ENCODE peak calls at places on chromosomes 4 and X, in six cellular contexts. One of them, this sample, is unnamed.
A peak's percentile ranks its signal among the peaks of the same experiment; 100 is the strongest.

GRCh38 chrX:17792842-17793241 is 55.5 kb downstream of the SCML1 start:
- DNase-seq in prostate gland: peak; percentile 39
- DNase-seq in A549: no peak
- DNase-seq in H1: no peak
- DNase-seq in right lobe of liver: no peak
- DNase-seq in heart left ventricle: no peak
- DNase-seq in this sample: no peak

GRCh38 chr4:12507868-12508481 is 976.2 kb downstream of the RAB28 start:
- DNase-seq in A549: no peak
- DNase-seq in heart left ventricle: no peak
- DNase-seq in prostate gland: no peak
- DNase-seq in H1: no peak
- DNase-seq in right lobe of liver: no peak
- DNase-seq in this sample: no peak

GRCh38 chrX:87409113-87409841 is 108.3 kb upstream of the KLHL4 start:
- DNase-seq in heart left ventricle: peak; percentile 52
- DNase-seq in H1: no peak
- DNase-seq in A549: peak; percentile 78
- DNase-seq in prostate gland: no peak
- DNase-seq in right lobe of liver: no peak
- DNase-seq in this sample: no peak

GRCh38 chrX:46803140-46803539 is 33.7 kb upstream of the RP2 start:
- DNase-seq in prostate gland: no peak
- DNase-seq in right lobe of liver: no peak
- DNase-seq in A549: peak; percentile 55
- DNase-seq in H1: no peak
- DNase-seq in heart left ventricle: no peak
- DNase-seq in this sample: no peak

GRCh38 chrX:70592091-70592490 is 147.5 kb downstream of the DLG3 start:
- DNase-seq in right lobe of liver: no peak
- DNase-seq in heart left ventricle: no peak
- DNase-seq in prostate gland: no peak
- DNase-seq in A549: peak; percentile 55
- DNase-seq in H1: no peak
- DNase-seq in this sample: no peak

GRCh38 chr4:154329268-154329858 is 162.2 kb downstream of the DCHS2 start:
- DNase-seq in A549: peak; percentile 25
- DNase-seq in right lobe of liver: no peak
- DNase-seq in H1: no peak
- DNase-seq in heart left ventricle: peak; percentile 47
- DNase-seq in prostate gland: no peak
- DNase-seq in this sample: no peak

GRCh38 chr4:38805530-38806145 is 1.0 kb upstream of the TLR1 start:
- DNase-seq in A549: no peak
- DNase-seq in H1: no peak
- DNase-seq in prostate gland: no peak
- DNase-seq in heart left ventricle: no peak
- DNase-seq in right lobe of liver: no peak
- DNase-seq in this sample: peak; percentile 79

GRCh38 chr4:146032234-146032860 is 93.7 kb upstream of the ZNF827 start:
- DNase-seq in prostate gland: no peak
- DNase-seq in right lobe of liver: no peak
- DNase-seq in A549: no peak
- DNase-seq in H1: no peak
- DNase-seq in heart left ventricle: no peak
- DNase-seq in this sample: no peak

GRCh38 chrX:1679238-1679637 is 64.4 kb downstream of the ASMT start:
- DNase-seq in prostate gland: no peak
- DNase-seq in A549: no peak
- DNase-seq in heart left ventricle: no peak
- DNase-seq in H1: no peak
- DNase-seq in right lobe of liver: no peak
- DNase-seq in this sample: no peak

DNA sequence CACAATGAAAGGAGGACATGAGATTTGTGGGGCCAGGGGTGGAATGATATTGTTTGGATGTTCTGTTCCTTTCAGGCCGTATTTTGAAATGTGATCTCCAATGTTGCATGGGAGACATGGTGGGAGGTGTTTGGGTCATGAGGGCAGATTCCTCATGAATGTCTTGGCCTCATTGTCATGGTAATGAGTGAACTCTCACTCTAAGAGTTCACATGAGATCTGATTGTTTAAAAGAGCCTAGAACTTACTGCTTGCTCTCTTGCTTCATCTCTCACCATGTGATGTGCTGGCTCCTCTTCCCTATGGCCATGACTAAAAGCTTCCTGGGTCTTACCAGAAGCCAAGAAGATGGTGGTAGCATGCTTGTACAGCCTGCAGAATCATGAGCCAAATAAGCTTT is 1183.0 kb downstream of the TECRL start:
- DNase-seq in heart left ventricle: no peak
- DNase-seq in prostate gland: no peak
- DNase-seq in A549: no peak
- DNase-seq in right lobe of liver: no peak
- DNase-seq in H1: no peak
- DNase-seq in this sample: no peak
- TF ChIP-seq POLR2A in heart left ventricle: no peak
- TF ChIP-seq POLR2A in prostate gland: no peak
- TF ChIP-seq POLR2A in A549: no peak
- TF ChIP-seq POLR2A in right lobe of liver: no peak
- TF ChIP-seq POLR2A in H1: no peak
- TF ChIP-seq POLR2A in this sample: no peak

GRCh38 chr4:9866931-9867330 is 85.5 kb downstream of the DRD5 start:
- DNase-seq in A549: no peak
- DNase-seq in prostate gland: no peak
- DNase-seq in right lobe of liver: no peak
- DNase-seq in H1: no peak
- DNase-seq in heart left ventricle: no peak
- DNase-seq in this sample: no peak
- H3K4me3 ChIP-seq in A549: no peak overlapping the region
- H3K4me3 ChIP-seq in prostate gland: no peak overlapping the region
- H3K4me3 ChIP-seq in right lobe of liver: no peak overlapping the region
- H3K4me3 ChIP-seq in H1: no peak overlapping the region
- H3K4me3 ChIP-seq in heart left ventricle: no peak overlapping the region
- H3K4me3 ChIP-seq in this sample: no peak overlapping the region

GRCh38 chr4:184808719-184809062 is 17.1 kb downstream of the ACSL1 start:
- DNase-seq in A549: no peak
- DNase-seq in prostate gland: no peak
- DNase-seq in heart left ventricle: no peak
- DNase-seq in H1: no peak
- DNase-seq in right lobe of liver: no peak
- DNase-seq in this sample: no peak

GRCh38 chr4:184812651-184813181 is 13.1 kb downstream of the ACSL1 start:
- DNase-seq in A549: peak; percentile 36
- DNase-seq in H1: no peak
- DNase-seq in prostate gland: no peak
- DNase-seq in right lobe of liver: no peak
- DNase-seq in heart left ventricle: no peak
- DNase-seq in this sample: no peak

GRCh38 chr4:184810720-184811119 is 15.0 kb downstream of the ACSL1 start:
- DNase-seq in H1: no peak
- DNase-seq in heart left ventricle: no peak
- DNase-seq in A549: no peak
- DNase-seq in prostate gland: no peak
- DNase-seq in right lobe of liver: peak; percentile 72
- DNase-seq in this sample: no peak

GRCh38 chr4:184812181-184812542 is 13.6 kb downstream of the ACSL1 start:
- DNase-seq in prostate gland: no peak
- DNase-seq in A549: no peak
- DNase-seq in H1: no peak
- DNase-seq in heart left ventricle: no peak
- DNase-seq in right lobe of liver: no peak
- DNase-seq in this sample: no peak

GRCh38 chr4:184811484-184812180 is 14.1 kb downstream of the ACSL1 start:
- DNase-seq in heart left ventricle: no peak
- DNase-seq in prostate gland: no peak
- DNase-seq in H1: no peak
- DNase-seq in right lobe of liver: no peak
- DNase-seq in A549: no peak
- DNase-seq in this sample: no peak
- H3K4me1 ChIP-seq in heart left ventricle: peaks cover 96% of the 10 kb centered on the region
- H3K4me1 ChIP-seq in prostate gland: peaks cover 22% of the 10 kb centered on the region
- H3K4me1 ChIP-seq in H1: peaks cover 16% of the 10 kb centered on the region
- H3K4me1 ChIP-seq in right lobe of liver: peaks cover under 1% of the 10 kb centered on the region
- H3K4me1 ChIP-seq in A549: peaks cover 65% of the 10 kb centered on the region
- H3K4me1 ChIP-seq in this sample: no peaks in the 10 kb centered on the region

GRCh38 chr4:139176299-139177048 is 544 bp downstream of the ELF2 start:
- DNase-seq in H1: peak; percentile 89
- DNase-seq in A549: peak; percentile 70
- DNase-seq in right lobe of liver: peak; percentile 91
- DNase-seq in heart left ventricle: peak; percentile 93
- DNase-seq in prostate gland: peak; percentile 80
- DNase-seq in this sample: peak; percentile 63
- TF ChIP-seq POLR2A in H1: peak; percentile 50
- TF ChIP-seq POLR2A in A549: no peak
- TF ChIP-seq POLR2A in right lobe of liver: peak; percentile 54
- TF ChIP-seq POLR2A in heart left ventricle: no peak
- TF ChIP-seq POLR2A in prostate gland: peak; percentile 78
- TF ChIP-seq POLR2A in this sample: no peak

GRCh38 chr4:84483738-84484137 is 15.4 kb downstream of the NKX6-1 start:
- DNase-seq in heart left ventricle: no peak
- DNase-seq in H1: no peak
- DNase-seq in right lobe of liver: no peak
- DNase-seq in prostate gland: no peak
- DNase-seq in A549: no peak
- DNase-seq in this sample: no peak
- H3K4me3 ChIP-seq in heart left ventricle: no peak overlapping the region
- H3K4me3 ChIP-seq in H1: peak overlapping the region; percentile 21
- H3K4me3 ChIP-seq in right lobe of liver: no peak overlapping the region
- H3K4me3 ChIP-seq in prostate gland: no peak overlapping the region
- H3K4me3 ChIP-seq in A549: no peak overlapping the region
- H3K4me3 ChIP-seq in this sample: no peak overlapping the region

GRCh38 chrX:45513042-45513441 is 312.4 kb upstream of the DIPK2B start:
- DNase-seq in H1: no peak
- DNase-seq in prostate gland: no peak
- DNase-seq in heart left ventricle: no peak
- DNase-seq in right lobe of liver: no peak
- DNase-seq in A549: no peak
- DNase-seq in this sample: no peak
- H3K4me1 ChIP-seq in H1: no peaks in the 10 kb centered on the region
- H3K4me1 ChIP-seq in prostate gland: no peaks in the 10 kb centered on the region
- H3K4me1 ChIP-seq in heart left ventricle: peaks cover 4% of the 10 kb centered on the region
- H3K4me1 ChIP-seq in right lobe of liver: no peaks in the 10 kb centered on the region
- H3K4me1 ChIP-seq in A549: peaks cover 52% of the 10 kb centered on the region
- H3K4me1 ChIP-seq in this sample: no peaks in the 10 kb centered on the region

GRCh38 chr4:151408630-151409469 is at the start of gene FHIP1A:
- DNase-seq in heart left ventricle: peak; percentile 86
- DNase-seq in A549: peak; percentile 59
- DNase-seq in prostate gland: peak; percentile 94
- DNase-seq in right lobe of liver: peak; percentile 93
- DNase-seq in H1: peak; percentile 95
- DNase-seq in this sample: peak; percentile 71
- TF ChIP-seq POLR2A in heart left ventricle: no peak
- TF ChIP-seq POLR2A in A549: no peak
- TF ChIP-seq POLR2A in prostate gland: peak; percentile 81
- TF ChIP-seq POLR2A in right lobe of liver: peak; percentile 59
- TF ChIP-seq POLR2A in H1: peak; percentile 96
- TF ChIP-seq POLR2A in this sample: peak; percentile 68

GRCh38 chr4:40190880-40191815 is 5.7 kb upstream of the RHOH start:
- DNase-seq in A549: peak; percentile 84
- DNase-seq in right lobe of liver: no peak
- DNase-seq in heart left ventricle: no peak
- DNase-seq in H1: peak; percentile 42
- DNase-seq in prostate gland: peak; percentile 58
- DNase-seq in this sample: no peak
- H3K4me3 ChIP-seq in A549: peak overlapping the region; percentile 11
- H3K4me3 ChIP-seq in right lobe of liver: peak overlapping the region; percentile 1
- H3K4me3 ChIP-seq in heart left ventricle: no peak overlapping the region
- H3K4me3 ChIP-seq in H1: no peak overlapping the region
- H3K4me3 ChIP-seq in prostate gland: no peak overlapping the region
- H3K4me3 ChIP-seq in this sample: no peak overlapping the region

GRCh38 chrX:40169193-40170086 is 71.7 kb upstream of the BCOR start:
- DNase-seq in right lobe of liver: peak; percentile 60
- DNase-seq in heart left ventricle: peak; percentile 75
- DNase-seq in A549: peak; percentile 81
- DNase-seq in prostate gland: peak; percentile 40
- DNase-seq in H1: peak; percentile 73
- DNase-seq in this sample: peak; percentile 88

GRCh38 chrX:40172980-40173661 is 75.4 kb upstream of the BCOR start:
- DNase-seq in prostate gland: no peak
- DNase-seq in heart left ventricle: no peak
- DNase-seq in H1: no peak
- DNase-seq in right lobe of liver: no peak
- DNase-seq in A549: no peak
- DNase-seq in this sample: no peak

GRCh38 chrX:40172169-40172979 is 74.6 kb upstream of the BCOR start:
- DNase-seq in prostate gland: peak; percentile 50
- DNase-seq in heart left ventricle: peak; percentile 86
- DNase-seq in right lobe of liver: peak; percentile 80
- DNase-seq in A549: no peak
- DNase-seq in H1: peak; percentile 50
- DNase-seq in this sample: peak; percentile 73

GRCh38 chrX:40170830-40171512 is 73.2 kb upstream of the BCOR start:
- DNase-seq in H1: peak; percentile 42
- DNase-seq in right lobe of liver: no peak
- DNase-seq in heart left ventricle: no peak
- DNase-seq in prostate gland: no peak
- DNase-seq in A549: no peak
- DNase-seq in this sample: no peak

DNA sequence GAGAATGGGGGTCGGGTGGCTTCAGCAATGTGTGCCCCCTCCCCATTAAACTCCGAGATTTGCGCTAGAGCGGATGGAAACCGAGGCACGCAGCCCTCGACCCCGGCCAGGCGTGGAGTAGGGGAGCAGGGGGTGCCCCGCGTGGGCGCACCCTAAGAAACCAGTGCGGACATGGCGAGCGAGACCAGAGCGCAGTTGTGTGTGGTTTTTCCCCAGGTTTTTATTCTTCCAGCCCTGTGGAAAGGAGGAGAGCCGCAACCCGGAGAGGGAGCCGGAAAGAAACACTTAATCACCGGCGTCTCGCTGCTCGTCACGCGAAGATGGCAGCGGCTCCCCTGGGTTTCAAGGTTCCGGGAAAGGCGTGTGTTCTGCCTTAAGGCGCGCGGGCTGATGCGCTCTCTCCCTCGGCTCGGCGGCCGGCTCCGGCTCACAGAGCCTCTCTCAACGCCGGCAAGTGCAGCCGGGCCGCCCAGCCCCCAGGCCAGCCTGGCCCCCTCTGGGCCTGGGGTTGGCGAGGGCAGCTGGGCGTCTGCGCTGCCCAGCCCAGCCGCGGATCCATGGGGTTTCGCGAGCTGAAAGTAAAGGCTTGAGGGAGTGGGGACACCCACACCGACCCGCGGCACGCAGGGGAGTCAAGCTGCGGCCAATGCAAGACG is 73.9 kb upstream of the BCOR start:
- DNase-seq in H1: peak; percentile 42
- DNase-seq in heart left ventricle: peak; percentile 54
- DNase-seq in prostate gland: no peak
- DNase-seq in A549: no peak
- DNase-seq in right lobe of liver: peak; percentile 58
- DNase-seq in this sample: no peak
- H3K4me1 ChIP-seq in H1: peaks cover 26% of the 10 kb centered on the region
- H3K4me1 ChIP-seq in heart left ventricle: peaks cover 59% of the 10 kb centered on the region
- H3K4me1 ChIP-seq in prostate gland: no peaks in the 10 kb centered on the region
- H3K4me1 ChIP-seq in A549: peaks cover 10% of the 10 kb centered on the region
- H3K4me1 ChIP-seq in right lobe of liver: no peaks in the 10 kb centered on the region
- H3K4me1 ChIP-seq in this sample: no peaks in the 10 kb centered on the region

GRCh38 chr4:87423313-87424031 is 1.1 kb downstream of the NUDT9 start:
- DNase-seq in heart left ventricle: no peak
- DNase-seq in prostate gland: no peak
- DNase-seq in right lobe of liver: no peak
- DNase-seq in A549: no peak
- DNase-seq in H1: no peak
- DNase-seq in this sample: no peak
- TF ChIP-seq POLR2A in heart left ventricle: no peak
- TF ChIP-seq POLR2A in prostate gland: no peak
- TF ChIP-seq POLR2A in right lobe of liver: no peak
- TF ChIP-seq POLR2A in A549: no peak
- TF ChIP-seq POLR2A in H1: no peak
- TF ChIP-seq POLR2A in this sample: no peak

This sample was measured in Peyer's patch.